ENCODE peak calls at places on chromosomes 6 and 20, in ten cellular contexts. One of them, this sample, is unnamed.

GRCh38 chr6:105112577-105112976 is 67.2 kb downstream of the POPDC3 start:
- DNase-seq in AG09319: no peak
- DNase-seq in OCI-LY7: no peak
- DNase-seq in AG10803: peak
- DNase-seq in heart right ventricle: no peak
- DNase-seq in pancreas: no peak
- DNase-seq in hepatocyte: no peak
- DNase-seq in ovary: no peak
- DNase-seq in WTC11: no peak
- DNase-seq in choroid plexus epithelial cell: peak
- DNase-seq in this sample: no peak

GRCh38 chr20:23019403-23019802 is 15.7 kb upstream of the SSTR4 start:
- DNase-seq in WTC11: no peak
- DNase-seq in hepatocyte: no peak
- DNase-seq in heart right ventricle: no peak
- DNase-seq in AG09319: no peak
- DNase-seq in ovary: no peak
- DNase-seq in OCI-LY7: no peak
- DNase-seq in AG10803: no peak
- DNase-seq in pancreas: no peak
- DNase-seq in choroid plexus epithelial cell: no peak
- DNase-seq in this sample: no peak

GRCh38 chr6:14711056-14711703 is 534.7 kb upstream of the JARID2 start:
- DNase-seq in OCI-LY7: peak
- DNase-seq in choroid plexus epithelial cell: peak
- DNase-seq in ovary: no peak
- DNase-seq in AG10803: peak
- DNase-seq in pancreas: no peak
- DNase-seq in hepatocyte: peak
- DNase-seq in WTC11: peak
- DNase-seq in heart right ventricle: no peak
- DNase-seq in AG09319: no peak
- DNase-seq in this sample: no peak

GRCh38 chr6:10409160-10409765 is 5.6 kb downstream of the TFAP2A start:
- DNase-seq in AG10803: no peak
- DNase-seq in heart right ventricle: no peak
- DNase-seq in hepatocyte: no peak
- DNase-seq in choroid plexus epithelial cell: no peak
- DNase-seq in WTC11: no peak
- DNase-seq in OCI-LY7: no peak
- DNase-seq in AG09319: no peak
- DNase-seq in pancreas: no peak
- DNase-seq in ovary: no peak
- DNase-seq in this sample: no peak

GRCh38 chr6:118659513-118660217 is 8.3 kb upstream of the CEP85L start:
- DNase-seq in OCI-LY7: no peak
- DNase-seq in heart right ventricle: no peak
- DNase-seq in pancreas: no peak
- DNase-seq in AG09319: no peak
- DNase-seq in AG10803: peak
- DNase-seq in WTC11: no peak
- DNase-seq in choroid plexus epithelial cell: peak
- DNase-seq in ovary: no peak
- DNase-seq in hepatocyte: peak
- DNase-seq in this sample: no peak

GRCh38 chr20:33993800-33994623 is at the start of gene RALY:
- DNase-seq in heart right ventricle: peak
- DNase-seq in pancreas: peak
- DNase-seq in OCI-LY7: peak
- DNase-seq in ovary: peak
- DNase-seq in WTC11: peak
- DNase-seq in AG09319: peak
- DNase-seq in AG10803: peak
- DNase-seq in hepatocyte: peak
- DNase-seq in choroid plexus epithelial cell: peak
- DNase-seq in this sample: peak

GRCh38 chr6:133553652-133554051 is 312.5 kb downstream of the EYA4 start:
- DNase-seq in ovary: peak
- DNase-seq in choroid plexus epithelial cell: peak
- DNase-seq in pancreas: peak
- DNase-seq in WTC11: peak
- DNase-seq in OCI-LY7: peak
- DNase-seq in AG10803: peak
- DNase-seq in AG09319: no peak
- DNase-seq in heart right ventricle: no peak
- DNase-seq in hepatocyte: peak
- DNase-seq in this sample: no peak

GRCh38 chr6:161226005-161226964 is 47.6 kb downstream of the AGPAT4 start:
- DNase-seq in heart right ventricle: no peak
- DNase-seq in AG10803: no peak
- DNase-seq in AG09319: no peak
- DNase-seq in WTC11: no peak
- DNase-seq in pancreas: no peak
- DNase-seq in OCI-LY7: no peak
- DNase-seq in ovary: no peak
- DNase-seq in choroid plexus epithelial cell: no peak
- DNase-seq in hepatocyte: no peak
- DNase-seq in this sample: no peak

GRCh38 chr20:1876975-1877603 is 18.1 kb upstream of the SIRPA start:
- DNase-seq in heart right ventricle: no peak
- DNase-seq in choroid plexus epithelial cell: peak
- DNase-seq in OCI-LY7: peak
- DNase-seq in AG10803: no peak
- DNase-seq in ovary: no peak
- DNase-seq in hepatocyte: peak
- DNase-seq in WTC11: no peak
- DNase-seq in AG09319: no peak
- DNase-seq in pancreas: no peak
- DNase-seq in this sample: no peak

GRCh38 chr6:90765895-90766294 is 179.0 kb upstream of the MAP3K7 start:
- DNase-seq in AG10803: no peak
- DNase-seq in OCI-LY7: no peak
- DNase-seq in WTC11: no peak
- DNase-seq in choroid plexus epithelial cell: no peak
- DNase-seq in pancreas: no peak
- DNase-seq in AG09319: no peak
- DNase-seq in hepatocyte: no peak
- DNase-seq in heart right ventricle: no peak
- DNase-seq in ovary: no peak
- DNase-seq in this sample: no peak

GRCh38 chr6:75230484-75231325 is 12.9 kb downstream of the COX7A2 start:
- DNase-seq in ovary: peak
- DNase-seq in hepatocyte: peak
- DNase-seq in AG09319: no peak
- DNase-seq in pancreas: no peak
- DNase-seq in choroid plexus epithelial cell: peak
- DNase-seq in heart right ventricle: no peak
- DNase-seq in AG10803: peak
- DNase-seq in WTC11: peak
- DNase-seq in OCI-LY7: no peak
- DNase-seq in this sample: no peak

GRCh38 chr6:73371984-73372383 is 2.3 kb upstream of the OOEP start:
- DNase-seq in WTC11: no peak
- DNase-seq in AG10803: no peak
- DNase-seq in choroid plexus epithelial cell: no peak
- DNase-seq in OCI-LY7: no peak
- DNase-seq in pancreas: no peak
- DNase-seq in heart right ventricle: no peak
- DNase-seq in hepatocyte: no peak
- DNase-seq in ovary: no peak
- DNase-seq in AG09319: no peak
- DNase-seq in this sample: no peak

GRCh38 chr6:73375216-73375615 is 5.5 kb upstream of the OOEP start:
- DNase-seq in AG10803: no peak
- DNase-seq in ovary: no peak
- DNase-seq in WTC11: no peak
- DNase-seq in choroid plexus epithelial cell: no peak
- DNase-seq in OCI-LY7: no peak
- DNase-seq in AG09319: no peak
- DNase-seq in hepatocyte: no peak
- DNase-seq in pancreas: no peak
- DNase-seq in heart right ventricle: no peak
- DNase-seq in this sample: no peak

GRCh38 chr6:73372516-73372915 is 2.8 kb upstream of the OOEP start:
- DNase-seq in ovary: no peak
- DNase-seq in WTC11: no peak
- DNase-seq in AG09319: no peak
- DNase-seq in hepatocyte: no peak
- DNase-seq in pancreas: no peak
- DNase-seq in AG10803: no peak
- DNase-seq in OCI-LY7: no peak
- DNase-seq in heart right ventricle: no peak
- DNase-seq in choroid plexus epithelial cell: no peak
- DNase-seq in this sample: no peak

GRCh38 chr6:73382462-73383113 is 12.0 kb upstream of the DDX43 start:
- DNase-seq in AG09319: no peak
- DNase-seq in OCI-LY7: no peak
- DNase-seq in pancreas: no peak
- DNase-seq in WTC11: no peak
- DNase-seq in hepatocyte: no peak
- DNase-seq in AG10803: no peak
- DNase-seq in choroid plexus epithelial cell: peak
- DNase-seq in ovary: no peak
- DNase-seq in heart right ventricle: no peak
- DNase-seq in this sample: no peak

DNA sequence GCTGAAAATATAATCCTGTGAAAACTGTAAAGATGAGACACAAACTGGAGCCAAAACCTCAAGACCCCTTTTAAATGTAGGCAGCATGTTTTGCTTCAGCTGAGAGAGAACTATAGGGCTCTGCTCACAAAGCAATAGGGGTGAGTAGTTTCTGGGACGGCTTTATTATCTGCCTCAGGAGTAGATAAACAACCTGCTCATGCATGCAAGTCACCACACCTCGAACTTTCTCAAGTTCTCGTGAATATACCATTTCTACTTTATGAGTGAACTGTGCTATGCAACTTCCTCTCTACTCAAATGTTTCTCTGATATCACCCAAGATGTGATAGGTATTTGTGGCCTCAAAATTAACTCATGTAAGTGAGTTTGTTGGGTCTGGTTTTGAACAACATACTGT is 7.5 kb upstream of the OOEP start:
- DNase-seq in choroid plexus epithelial cell: no peak
- DNase-seq in AG10803: no peak
- DNase-seq in heart right ventricle: no peak
- DNase-seq in hepatocyte: no peak
- DNase-seq in WTC11: no peak
- DNase-seq in pancreas: no peak
- DNase-seq in OCI-LY7: no peak
- DNase-seq in AG09319: no peak
- DNase-seq in ovary: no peak
- DNase-seq in this sample: no peak
- TF ChIP-seq CTCF in choroid plexus epithelial cell: no peak
- TF ChIP-seq CTCF in AG10803: no peak
- TF ChIP-seq CTCF in heart right ventricle: no peak
- TF ChIP-seq CTCF in hepatocyte: no peak
- TF ChIP-seq CTCF in WTC11: no peak
- TF ChIP-seq CTCF in pancreas: no peak
- TF ChIP-seq CTCF in OCI-LY7: no peak
- TF ChIP-seq CTCF in AG09319: no peak
- TF ChIP-seq CTCF in ovary: no peak
- TF ChIP-seq CTCF in this sample: no peak

GRCh38 chr6:33706136-33706725 is 5.3 kb downstream of the UQCC2 start:
- DNase-seq in WTC11: no peak
- DNase-seq in heart right ventricle: no peak
- DNase-seq in AG09319: no peak
- DNase-seq in OCI-LY7: no peak
- DNase-seq in choroid plexus epithelial cell: no peak
- DNase-seq in hepatocyte: no peak
- DNase-seq in pancreas: no peak
- DNase-seq in ovary: no peak
- DNase-seq in AG10803: no peak
- DNase-seq in this sample: no peak
- TF ChIP-seq CTCF in WTC11: no peak
- TF ChIP-seq CTCF in heart right ventricle: no peak
- TF ChIP-seq CTCF in AG09319: no peak
- TF ChIP-seq CTCF in OCI-LY7: no peak
- TF ChIP-seq CTCF in choroid plexus epithelial cell: no peak
- TF ChIP-seq CTCF in hepatocyte: no peak
- TF ChIP-seq CTCF in pancreas: no peak
- TF ChIP-seq CTCF in ovary: no peak
- TF ChIP-seq CTCF in AG10803: no peak
- TF ChIP-seq CTCF in this sample: no peak

GRCh38 chr20:38171301-38172010 is 6.4 kb upstream of the TGM2 start:
- DNase-seq in AG10803: peak
- DNase-seq in pancreas: no peak
- DNase-seq in OCI-LY7: no peak
- DNase-seq in heart right ventricle: no peak
- DNase-seq in WTC11: no peak
- DNase-seq in choroid plexus epithelial cell: no peak
- DNase-seq in ovary: no peak
- DNase-seq in AG09319: no peak
- DNase-seq in hepatocyte: no peak
- DNase-seq in this sample: no peak

GRCh38 chr20:38170219-38170902 is 5.3 kb upstream of the TGM2 start:
- DNase-seq in AG10803: no peak
- DNase-seq in pancreas: no peak
- DNase-seq in AG09319: no peak
- DNase-seq in OCI-LY7: no peak
- DNase-seq in heart right ventricle: no peak
- DNase-seq in choroid plexus epithelial cell: peak
- DNase-seq in WTC11: no peak
- DNase-seq in hepatocyte: no peak
- DNase-seq in ovary: no peak
- DNase-seq in this sample: no peak

GRCh38 chr20:38173237-38174156 is 8.4 kb upstream of the TGM2 start:
- DNase-seq in OCI-LY7: no peak
- DNase-seq in choroid plexus epithelial cell: peak
- DNase-seq in ovary: peak
- DNase-seq in AG10803: peak
- DNase-seq in hepatocyte: peak
- DNase-seq in heart right ventricle: peak
- DNase-seq in pancreas: no peak
- DNase-seq in AG09319: peak
- DNase-seq in WTC11: no peak
- DNase-seq in this sample: no peak

GRCh38 chr20:38170914-38171300 is 5.8 kb upstream of the TGM2 start:
- DNase-seq in AG09319: no peak
- DNase-seq in pancreas: no peak
- DNase-seq in choroid plexus epithelial cell: no peak
- DNase-seq in heart right ventricle: no peak
- DNase-seq in OCI-LY7: no peak
- DNase-seq in WTC11: no peak
- DNase-seq in hepatocyte: no peak
- DNase-seq in ovary: no peak
- DNase-seq in AG10803: no peak
- DNase-seq in this sample: no peak

GRCh38 chr20:38172344-38172743 is 7.3 kb upstream of the TGM2 start:
- DNase-seq in pancreas: no peak
- DNase-seq in AG09319: no peak
- DNase-seq in choroid plexus epithelial cell: peak
- DNase-seq in ovary: no peak
- DNase-seq in WTC11: no peak
- DNase-seq in heart right ventricle: no peak
- DNase-seq in OCI-LY7: no peak
- DNase-seq in hepatocyte: no peak
- DNase-seq in AG10803: peak
- DNase-seq in this sample: no peak
- TF ChIP-seq CTCF in pancreas: no peak
- TF ChIP-seq CTCF in AG09319: peak
- TF ChIP-seq CTCF in choroid plexus epithelial cell: peak
- TF ChIP-seq CTCF in ovary: no peak
- TF ChIP-seq CTCF in WTC11: no peak
- TF ChIP-seq CTCF in heart right ventricle: no peak
- TF ChIP-seq CTCF in OCI-LY7: peak
- TF ChIP-seq CTCF in hepatocyte: peak
- TF ChIP-seq CTCF in AG10803: peak
- TF ChIP-seq CTCF in this sample: no peak

GRCh38 chr6:30013296-30013922 is 47.7 kb upstream of the POLR1H start:
- DNase-seq in AG10803: peak
- DNase-seq in ovary: no peak
- DNase-seq in WTC11: peak
- DNase-seq in AG09319: no peak
- DNase-seq in choroid plexus epithelial cell: peak
- DNase-seq in hepatocyte: no peak
- DNase-seq in pancreas: no peak
- DNase-seq in heart right ventricle: peak
- DNase-seq in OCI-LY7: peak
- DNase-seq in this sample: peak
- TF ChIP-seq CTCF in AG10803: peak
- TF ChIP-seq CTCF in ovary: no peak
- TF ChIP-seq CTCF in WTC11: peak
- TF ChIP-seq CTCF in AG09319: peak
- TF ChIP-seq CTCF in choroid plexus epithelial cell: peak
- TF ChIP-seq CTCF in hepatocyte: peak
- TF ChIP-seq CTCF in pancreas: peak
- TF ChIP-seq CTCF in heart right ventricle: peak
- TF ChIP-seq CTCF in OCI-LY7: peak
- TF ChIP-seq CTCF in this sample: peak

This sample was measured in mesothelial cell of epicardium.